ENCODE peak calls at places on chromosomes 6 and 20, in six cellular contexts. One of them, this sample, is unnamed.

GRCh38 chr20:23019403-23019802 is 15.7 kb upstream of the SSTR4 start:
- DNase-seq in fibroblast of gingiva: no peak
- DNase-seq in AG08396: no peak
- DNase-seq in SJSA1: no peak
- DNase-seq in activated T-helper 1 cell treated with anti-CD3 and anti-CD28 coated beads, Interleukin-2, amount 50 U/mL, for 16 hours: no peak
- DNase-seq in mucosa of descending colon: no peak
- DNase-seq in this sample: no peak

GRCh38 chr20:10453241-10453640 is 18.1 kb downstream of the SLX4IP start:
- DNase-seq in activated T-helper 1 cell treated with anti-CD3 and anti-CD28 coated beads, Interleukin-2, amount 50 U/mL, for 16 hours: no peak
- DNase-seq in AG08396: no peak
- DNase-seq in mucosa of descending colon: no peak
- DNase-seq in SJSA1: no peak
- DNase-seq in fibroblast of gingiva: no peak
- DNase-seq in this sample: no peak

GRCh38 chr6:138526822-138527235 is 27.5 kb upstream of the NHSL1 start:
- DNase-seq in AG08396: no peak
- DNase-seq in SJSA1: no peak
- DNase-seq in fibroblast of gingiva: no peak
- DNase-seq in activated T-helper 1 cell treated with anti-CD3 and anti-CD28 coated beads, Interleukin-2, amount 50 U/mL, for 16 hours: no peak
- DNase-seq in mucosa of descending colon: no peak
- DNase-seq in this sample: no peak

GRCh38 chr6:170291271-170292110 is 613 bp upstream of the DLL1 start:
- DNase-seq in activated T-helper 1 cell treated with anti-CD3 and anti-CD28 coated beads, Interleukin-2, amount 50 U/mL, for 16 hours: no peak
- DNase-seq in SJSA1: peak
- DNase-seq in fibroblast of gingiva: peak
- DNase-seq in AG08396: no peak
- DNase-seq in mucosa of descending colon: peak
- DNase-seq in this sample: peak

GRCh38 chr20:37270586-37271420 is 9.2 kb upstream of the GHRH start:
- DNase-seq in activated T-helper 1 cell treated with anti-CD3 and anti-CD28 coated beads, Interleukin-2, amount 50 U/mL, for 16 hours: no peak
- DNase-seq in mucosa of descending colon: no peak
- DNase-seq in fibroblast of gingiva: no peak
- DNase-seq in AG08396: no peak
- DNase-seq in SJSA1: no peak
- DNase-seq in this sample: no peak

GRCh38 chr6:113451030-113451429 is 406.1 kb upstream of the MARCKS start:
- DNase-seq in SJSA1: no peak
- DNase-seq in activated T-helper 1 cell treated with anti-CD3 and anti-CD28 coated beads, Interleukin-2, amount 50 U/mL, for 16 hours: no peak
- DNase-seq in mucosa of descending colon: no peak
- DNase-seq in fibroblast of gingiva: no peak
- DNase-seq in AG08396: no peak
- DNase-seq in this sample: no peak

GRCh38 chr6:107075951-107076381 is 39.3 kb downstream of the BEND3 start:
- DNase-seq in fibroblast of gingiva: peak
- DNase-seq in mucosa of descending colon: no peak
- DNase-seq in activated T-helper 1 cell treated with anti-CD3 and anti-CD28 coated beads, Interleukin-2, amount 50 U/mL, for 16 hours: no peak
- DNase-seq in AG08396: peak
- DNase-seq in SJSA1: no peak
- DNase-seq in this sample: no peak

GRCh38 chr6:161169060-161169459 is 104.8 kb downstream of the AGPAT4 start:
- DNase-seq in SJSA1: no peak
- DNase-seq in fibroblast of gingiva: no peak
- DNase-seq in activated T-helper 1 cell treated with anti-CD3 and anti-CD28 coated beads, Interleukin-2, amount 50 U/mL, for 16 hours: no peak
- DNase-seq in mucosa of descending colon: no peak
- DNase-seq in AG08396: no peak
- DNase-seq in this sample: no peak

GRCh38 chr6:128368213-128369000 is 152.0 kb downstream of the PTPRK start:
- DNase-seq in fibroblast of gingiva: no peak
- DNase-seq in SJSA1: no peak
- DNase-seq in activated T-helper 1 cell treated with anti-CD3 and anti-CD28 coated beads, Interleukin-2, amount 50 U/mL, for 16 hours: no peak
- DNase-seq in mucosa of descending colon: no peak
- DNase-seq in AG08396: no peak
- DNase-seq in this sample: no peak

GRCh38 chr6:164928041-164928321 is 381.4 kb downstream of the C6orf118 start:
- DNase-seq in mucosa of descending colon: no peak
- DNase-seq in activated T-helper 1 cell treated with anti-CD3 and anti-CD28 coated beads, Interleukin-2, amount 50 U/mL, for 16 hours: no peak
- DNase-seq in SJSA1: no peak
- DNase-seq in fibroblast of gingiva: no peak
- DNase-seq in AG08396: no peak
- DNase-seq in this sample: no peak

GRCh38 chr6:22754111-22754510 is 184.7 kb downstream of the HDGFL1 start:
- DNase-seq in mucosa of descending colon: no peak
- DNase-seq in fibroblast of gingiva: peak
- DNase-seq in AG08396: no peak
- DNase-seq in activated T-helper 1 cell treated with anti-CD3 and anti-CD28 coated beads, Interleukin-2, amount 50 U/mL, for 16 hours: no peak
- DNase-seq in SJSA1: no peak
- DNase-seq in this sample: no peak

GRCh38 chr6:158011478-158011920 is 29.8 kb downstream of the SYNJ2 start:
- DNase-seq in AG08396: no peak
- DNase-seq in activated T-helper 1 cell treated with anti-CD3 and anti-CD28 coated beads, Interleukin-2, amount 50 U/mL, for 16 hours: no peak
- DNase-seq in SJSA1: no peak
- DNase-seq in mucosa of descending colon: no peak
- DNase-seq in fibroblast of gingiva: peak
- DNase-seq in this sample: no peak

GRCh38 chr20:62952373-62953166 is at the start of gene SLC17A9:
- DNase-seq in SJSA1: no peak
- DNase-seq in AG08396: peak
- DNase-seq in mucosa of descending colon: peak
- DNase-seq in activated T-helper 1 cell treated with anti-CD3 and anti-CD28 coated beads, Interleukin-2, amount 50 U/mL, for 16 hours: no peak
- DNase-seq in fibroblast of gingiva: peak
- DNase-seq in this sample: peak

GRCh38 chr6:112780498-112781096 is 433.5 kb downstream of the RFPL4B start:
- DNase-seq in activated T-helper 1 cell treated with anti-CD3 and anti-CD28 coated beads, Interleukin-2, amount 50 U/mL, for 16 hours: no peak
- DNase-seq in AG08396: peak
- DNase-seq in SJSA1: peak
- DNase-seq in fibroblast of gingiva: peak
- DNase-seq in mucosa of descending colon: no peak
- DNase-seq in this sample: peak

GRCh38 chr6:25450469-25451198 is 171.5 kb downstream of the CARMIL1 start:
- DNase-seq in fibroblast of gingiva: no peak
- DNase-seq in activated T-helper 1 cell treated with anti-CD3 and anti-CD28 coated beads, Interleukin-2, amount 50 U/mL, for 16 hours: no peak
- DNase-seq in mucosa of descending colon: no peak
- DNase-seq in AG08396: no peak
- DNase-seq in SJSA1: no peak
- DNase-seq in this sample: no peak

GRCh38 chr6:7067305-7067704 is 40.5 kb upstream of the RREB1 start:
- DNase-seq in activated T-helper 1 cell treated with anti-CD3 and anti-CD28 coated beads, Interleukin-2, amount 50 U/mL, for 16 hours: no peak
- DNase-seq in fibroblast of gingiva: no peak
- DNase-seq in mucosa of descending colon: no peak
- DNase-seq in AG08396: no peak
- DNase-seq in SJSA1: no peak
- DNase-seq in this sample: no peak

GRCh38 chr6:168939041-168939440 is 314.6 kb downstream of the THBS2 start:
- DNase-seq in activated T-helper 1 cell treated with anti-CD3 and anti-CD28 coated beads, Interleukin-2, amount 50 U/mL, for 16 hours: no peak
- DNase-seq in AG08396: no peak
- DNase-seq in SJSA1: no peak
- DNase-seq in mucosa of descending colon: no peak
- DNase-seq in fibroblast of gingiva: no peak
- DNase-seq in this sample: no peak

GRCh38 chr6:24581084-24581669 is 64.8 kb downstream of the KIAA0319 start:
- DNase-seq in activated T-helper 1 cell treated with anti-CD3 and anti-CD28 coated beads, Interleukin-2, amount 50 U/mL, for 16 hours: peak
- DNase-seq in mucosa of descending colon: no peak
- DNase-seq in fibroblast of gingiva: peak
- DNase-seq in SJSA1: peak
- DNase-seq in AG08396: peak
- DNase-seq in this sample: peak

GRCh38 chr6:12595161-12595792 is 121.3 kb upstream of the PHACTR1 start:
- DNase-seq in AG08396: peak
- DNase-seq in SJSA1: no peak
- DNase-seq in mucosa of descending colon: no peak
- DNase-seq in fibroblast of gingiva: peak
- DNase-seq in activated T-helper 1 cell treated with anti-CD3 and anti-CD28 coated beads, Interleukin-2, amount 50 U/mL, for 16 hours: no peak
- DNase-seq in this sample: no peak

GRCh38 chr20:53993310-53993709 is 77.1 kb downstream of the BCAS1 start:
- DNase-seq in fibroblast of gingiva: no peak
- DNase-seq in SJSA1: no peak
- DNase-seq in AG08396: no peak
- DNase-seq in activated T-helper 1 cell treated with anti-CD3 and anti-CD28 coated beads, Interleukin-2, amount 50 U/mL, for 16 hours: no peak
- DNase-seq in mucosa of descending colon: no peak
- DNase-seq in this sample: no peak